ENCODE peak calls at places on chromosomes 4 and X, in four cellular contexts. K, R, S and C are unnamed samples.

GRCh38 chrX:136030357-136031225 is 45.4 kb downstream of the SLC9A6 start:
- DNase-seq in K (no peak), S (no peak), R (no peak), C (no peak)

GRCh38 chr4:184968784-184969201 is 49.5 kb upstream of the HELT start:
- DNase-seq in S (no peak), K (no peak), R (no peak), C (no peak)

GRCh38 chr4:87680271-87680670 is 30.2 kb downstream of the DMP1 start:
- DNase-seq in S (no peak), K (no peak), R (no peak), C (no peak)

GRCh38 chr4:19349416-19349815 is 902.3 kb upstream of the SLIT2 start:
- DNase-seq in S (no peak), R (no peak), K (no peak), C (no peak)

GRCh38 chr4:169417629-169418282 is 147.0 kb upstream of the SH3RF1 start:
- DNase-seq in K (no peak), S (peak), R (no peak), C (no peak)

GRCh38 chrX:18574591-18574990 is 97.3 kb downstream of the RS1 start:
- DNase-seq in K (no peak), S (no peak), R (no peak), C (no peak)

GRCh38 chr4:170339522-170339921 is 249.8 kb upstream of the AADAT start:
- DNase-seq in R (no peak), K (peak), S (no peak), C (no peak)

GRCh38 chr4:53306729-53307128 is 59.1 kb downstream of the SCFD2 start:
- DNase-seq in R (peak), S (no peak), K (no peak), C (no peak)

GRCh38 chr4:73576366-73576765 is 43.9 kb downstream of the RASSF6 start:
- DNase-seq in S (no peak), K (no peak), R (no peak), C (no peak)

GRCh38 chr4:6331018-6331417 is 61.4 kb downstream of the WFS1 start:
- DNase-seq in K (no peak), R (no peak), S (peak), C (peak)

GRCh38 chrX:118971552-118971951 is 2.9 kb upstream of the LONRF3 start:
- DNase-seq in R (no peak), K (no peak), S (no peak), C (no peak)

GRCh38 chrX:118975831-118976598 is 1.6 kb downstream of the LONRF3 start:
- DNase-seq in S (peak), K (no peak), R (peak), C (peak)

GRCh38 chrX:118974908-118975671 is 672 bp downstream of the LONRF3 start:
- DNase-seq in S (peak), R (peak), K (no peak), C (peak)

GRCh38 chrX:118974088-118974907 is at the start of gene LONRF3:
- DNase-seq in R (peak), K (no peak), S (peak), C (peak)

GRCh38 chrX:118973389-118974087 is 880 bp upstream of the LONRF3 start:
- DNase-seq in S (no peak), R (peak), K (no peak), C (no peak)
- TF ChIP-seq ELF1 in S (no peak), R (no peak), K (no peak), C (no peak)

DNA sequence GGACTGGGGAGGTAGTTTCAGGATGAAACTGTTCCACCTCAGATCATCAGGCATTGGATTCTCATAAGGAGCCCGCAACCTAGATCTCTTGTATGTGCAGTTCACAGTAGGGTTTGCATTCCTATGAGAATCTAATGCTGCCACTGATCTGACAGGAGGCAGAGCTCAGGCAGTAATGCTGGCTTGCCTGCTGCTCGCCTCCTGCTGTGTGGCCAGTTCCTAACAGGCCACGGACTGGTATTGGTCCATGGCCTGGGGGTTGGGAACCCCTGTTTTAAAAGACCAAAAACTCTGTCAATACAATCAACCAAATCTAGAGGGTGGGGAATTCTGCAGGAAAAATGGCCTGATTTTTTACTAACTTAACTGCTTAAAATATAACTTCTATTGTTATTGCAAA is 100.1 kb upstream of the EOLA2 start:
- DNase-seq in K (no peak), S (no peak), R (no peak), C (no peak)
- H3K27ac ChIP-seq in K (peak), S (no peak), R (peak), C (no peak)

DNA sequence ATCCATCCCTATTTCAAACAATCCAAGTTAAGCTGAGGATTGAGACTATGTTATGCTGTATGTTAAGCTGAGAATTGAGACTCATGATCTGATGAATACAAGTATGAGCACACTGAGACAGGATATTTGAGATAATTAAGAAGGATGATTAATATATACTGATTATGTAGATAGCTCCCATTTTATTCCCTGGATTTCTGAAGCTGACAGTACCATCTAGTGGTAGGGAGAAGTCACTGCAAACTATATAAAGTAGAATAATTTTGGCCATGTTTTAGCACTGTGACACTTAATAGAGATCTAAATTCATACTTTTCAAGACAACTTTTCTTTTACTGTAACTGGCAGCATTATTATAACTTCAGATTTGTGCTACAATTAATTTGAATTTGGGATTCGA is 63.8 kb upstream of the HPRT1 start:
- DNase-seq in K (no peak), R (peak), S (no peak), C (peak)
- TF ChIP-seq ELF1 in K (no peak), R (no peak), S (no peak), C (no peak)

DNA sequence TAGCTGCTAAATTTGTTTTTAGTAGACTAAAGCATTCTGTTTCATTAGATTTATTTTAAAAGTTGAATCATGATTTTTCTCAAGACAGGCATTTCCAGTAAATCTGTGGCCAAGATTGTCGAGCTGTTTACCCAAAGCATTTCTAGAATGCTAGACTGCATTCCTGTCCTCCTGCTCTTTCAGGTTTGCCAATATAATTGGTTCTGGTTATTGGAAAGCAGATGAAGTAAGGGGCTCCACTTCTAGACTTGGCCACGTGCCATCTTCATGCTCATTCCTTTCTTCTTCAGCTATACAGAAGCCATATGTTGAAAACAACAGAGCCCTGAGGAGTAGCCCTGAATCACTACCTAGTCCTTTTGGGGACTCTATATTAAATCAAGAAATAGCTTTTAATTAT is 62.5 kb downstream of the PGRMC2 start:
- DNase-seq in S (no peak), R (no peak), K (no peak), C (no peak)
- H3K27ac ChIP-seq in S (no peak), R (peak), K (no peak), C (no peak)

DNA sequence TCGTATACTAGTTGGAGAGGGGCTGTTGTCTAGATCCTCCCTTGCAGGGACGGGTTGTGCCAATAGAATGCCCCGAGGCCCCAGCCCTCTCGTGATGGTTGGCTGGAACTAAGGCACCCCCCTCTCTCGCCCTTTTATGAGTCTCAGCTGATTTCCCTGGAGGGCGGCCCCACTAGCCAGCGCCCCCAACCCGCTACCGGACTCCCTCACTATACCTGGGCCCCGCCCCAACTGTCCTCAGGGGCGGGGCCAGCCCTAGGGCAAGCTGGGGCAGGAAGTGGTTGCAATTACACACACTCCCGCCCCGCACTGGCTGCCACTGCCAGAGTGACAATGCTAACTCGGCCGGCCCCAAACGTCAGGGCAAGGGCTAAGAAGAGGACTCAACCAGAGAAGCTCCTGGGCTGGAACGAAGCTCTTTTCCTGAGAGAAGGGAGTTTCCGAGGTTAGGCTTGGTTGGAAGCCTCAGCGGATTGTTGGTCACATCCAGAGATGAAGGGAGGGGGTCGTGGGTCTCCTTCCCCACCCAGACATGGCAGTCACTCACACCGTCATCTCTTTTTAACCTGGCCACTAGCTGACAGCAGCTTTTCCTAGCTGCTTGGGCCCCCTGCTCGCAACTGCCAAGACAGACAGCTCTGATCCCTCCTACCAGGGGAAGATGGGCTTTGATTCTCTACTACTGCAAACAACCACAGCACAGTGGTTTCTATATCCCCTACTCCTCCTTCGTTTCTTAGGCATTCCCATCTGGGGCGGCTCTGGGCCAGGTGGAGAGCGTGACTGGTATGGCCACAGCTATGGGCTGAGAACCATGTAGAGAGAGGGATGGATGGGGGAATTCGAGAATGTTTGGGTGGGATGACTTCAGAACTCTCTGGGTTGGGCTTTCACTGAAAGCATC is 21.0 kb upstream of the BCORL1 start:
- DNase-seq in K (peak), S (peak), R (no peak), C (peak)
- TF ChIP-seq ELF1 in K (no peak), S (no peak), R (no peak), C (peak)

DNA sequence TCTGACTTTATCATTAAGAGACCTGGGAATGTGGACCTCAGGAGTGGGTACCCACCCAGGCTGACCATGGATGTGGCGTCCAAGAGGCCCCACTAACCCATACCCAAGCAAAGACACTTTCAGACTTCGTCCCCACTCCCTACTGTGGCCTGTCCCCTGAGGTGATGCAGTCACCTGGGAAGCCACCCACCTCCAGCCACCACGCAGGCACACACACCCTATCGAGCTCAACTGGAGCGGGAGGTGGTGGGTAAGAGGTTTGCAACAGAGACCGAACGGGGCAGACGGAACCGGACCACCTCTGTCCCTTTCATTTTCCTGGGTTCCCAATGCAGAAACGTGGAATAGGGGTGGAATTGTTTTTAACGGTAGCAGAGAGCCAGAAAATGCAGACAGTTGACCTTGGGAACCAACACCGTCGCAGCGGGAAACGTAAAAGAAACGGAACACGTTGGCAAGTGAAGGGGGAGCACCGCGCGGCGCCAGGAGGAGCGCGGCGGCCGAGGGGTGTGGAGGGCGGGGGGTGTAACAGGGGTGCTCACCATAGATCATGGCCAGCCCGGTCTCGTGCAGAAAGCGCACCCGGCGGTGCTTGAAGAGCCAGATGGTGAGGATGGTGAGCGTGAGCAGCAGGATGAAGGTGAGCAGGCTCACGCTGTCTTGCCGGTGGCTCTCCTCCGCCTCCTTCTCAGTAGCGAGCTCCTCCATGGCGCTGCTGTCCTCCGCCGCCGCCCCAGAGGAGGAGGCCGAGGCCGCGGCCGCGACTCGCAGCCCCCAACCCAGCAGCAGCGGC is 559 bp downstream of the SLC9A7 start:
- DNase-seq in S (no peak), R (peak), K (no peak), C (no peak)
- H3K27ac ChIP-seq in S (no peak), R (no peak), K (peak), C (no peak)

DNA sequence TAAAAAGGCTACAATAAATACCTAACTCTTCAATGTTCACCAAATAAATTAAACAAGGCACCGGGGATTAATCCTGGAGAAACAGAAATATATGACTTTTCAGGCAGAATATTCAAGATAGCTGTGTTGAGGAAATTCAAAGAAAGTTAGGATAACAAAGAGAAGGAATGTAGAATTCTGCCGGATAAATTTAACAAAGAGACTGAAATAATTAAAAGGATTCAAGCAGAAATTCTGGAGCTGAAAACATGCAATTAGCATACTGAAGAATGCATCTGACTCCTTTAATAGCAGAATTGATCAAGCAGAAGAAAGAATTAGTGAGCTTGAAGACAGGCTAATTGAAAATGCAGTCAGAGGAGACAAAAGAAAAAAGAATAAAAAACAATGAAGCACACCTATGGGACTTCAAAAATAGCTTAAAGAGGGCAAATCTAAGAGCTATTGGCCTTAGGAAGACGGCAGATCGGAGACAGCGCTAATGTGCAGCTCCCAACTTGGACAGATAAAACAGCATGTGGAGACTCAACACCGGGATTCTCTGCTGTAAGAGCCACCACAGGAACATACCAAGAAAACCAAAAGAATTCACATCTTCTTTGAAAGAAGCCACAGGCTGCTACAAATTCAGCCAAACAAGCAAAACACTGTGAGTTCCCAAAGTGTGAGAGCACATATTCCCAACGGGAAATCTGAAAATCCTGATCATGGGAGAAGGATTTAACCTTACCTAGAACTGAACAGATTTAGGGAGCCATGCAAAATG is 1290.9 kb downstream of the PCDH18 start:
- DNase-seq in R (no peak), K (no peak), S (no peak), C (no peak)
- TF ChIP-seq ELF1 in R (no peak), K (no peak), S (no peak), C (no peak)

DNA sequence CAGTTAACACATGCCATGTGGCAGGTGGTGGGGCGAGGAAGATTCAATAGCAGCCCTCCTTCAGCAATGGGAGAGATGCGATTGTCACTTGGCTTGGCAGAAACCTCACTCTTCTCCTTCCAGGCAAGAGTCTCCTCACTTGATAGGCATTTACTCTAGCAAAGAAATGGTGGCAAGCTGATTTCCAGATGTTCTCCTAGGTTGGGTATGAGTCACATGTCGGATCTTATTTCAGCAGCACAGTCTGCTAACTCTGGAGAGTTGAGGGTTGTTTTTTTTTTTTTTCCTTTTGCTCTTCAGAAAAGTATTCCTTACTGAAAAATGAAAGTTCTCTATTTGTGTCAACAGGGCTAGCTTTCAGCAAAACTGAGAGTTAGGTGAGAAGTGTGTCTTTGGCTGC is 119.5 kb upstream of the CHRDL1 start:
- DNase-seq in S (no peak), K (no peak), R (no peak), C (no peak)
- H3K27ac ChIP-seq in S (no peak), K (no peak), R (no peak), C (no peak)